ENCODE peak calls at places on chromosomes 6 and 20, in seven cellular contexts. L is tibial artery; N is CD8-positive, alpha-beta T cell; W is tibial nerve; G is GM23248; B is left ventricle myocardium inferior; T is MM.1S. M is an unnamed sample. For H3K4me1, the result is how much of the 10 kb centered on the place peaks cover.

GRCh38 chr20:20343886-20344381 is 24.0 kb upstream of the INSM1 start:
- DNase-seq in T (no peak), B (no peak), W (no peak), G (no peak), L (no peak), N (no peak), M (no peak)

GRCh38 chr20:55253765-55254164 is 751.6 kb downstream of the CBLN4 start:
- DNase-seq in N (no peak), W (no peak), T (no peak), G (no peak), L (no peak), B (no peak), M (no peak)

GRCh38 chr20:42530855-42531674 is 658.6 kb downstream of the PTPRT start:
- DNase-seq in N (no peak), G (peak), T (peak), W (no peak), B (no peak), L (no peak), M (no peak)

GRCh38 chr6:159434410-159434809 is 258.6 kb downstream of the SOD2 start:
- DNase-seq in N (no peak), T (no peak), G (no peak), B (no peak), W (no peak), L (no peak), M (no peak)

GRCh38 chr6:127484207-127484858 is 25.1 kb upstream of the KIAA0408 start:
- DNase-seq in B (no peak), W (no peak), G (peak), L (no peak), N (no peak), T (peak), M (no peak)

GRCh38 chr6:45661667-45662066 is 283.9 kb upstream of the SUPT3H start:
- DNase-seq in B (no peak), L (no peak), G (peak), W (no peak), T (no peak), N (no peak), M (no peak)

GRCh38 chr6:112396221-112396620 is 49.1 kb downstream of the RFPL4B start:
- DNase-seq in W (no peak), N (no peak), T (no peak), B (no peak), G (no peak), L (no peak), M (no peak)

GRCh38 chr6:42068872-42069522 is 18.7 kb downstream of the TAF8 start:
- DNase-seq in G (no peak), L (no peak), B (no peak), W (no peak), T (no peak), N (no peak), M (no peak)

GRCh38 chr6:169850746-169851145 is 99.3 kb downstream of the ERMARD start:
- DNase-seq in N (no peak), T (no peak), B (no peak), G (no peak), W (no peak), L (no peak), M (no peak)

GRCh38 chr20:37575884-37576283 is 48.2 kb upstream of the BLCAP start:
- DNase-seq in T (no peak), N (no peak), L (no peak), B (no peak), G (no peak), W (no peak), M (no peak)

GRCh38 chr20:63952769-63953168 is 3.4 kb downstream of the UCKL1 start:
- DNase-seq in G (no peak), B (no peak), N (no peak), T (no peak), W (no peak), L (no peak), M (no peak)

GRCh38 chr6:92681401-92681800 is 738.0 kb downstream of the EPHA7 start:
- DNase-seq in T (no peak), B (no peak), L (no peak), G (no peak), W (no peak), N (no peak), M (no peak)

GRCh38 chr6:135606392-135606791 is 108.9 kb upstream of the AHI1 start:
- DNase-seq in N (no peak), G (no peak), L (no peak), B (no peak), T (no peak), W (no peak), M (no peak)
- H3K4me3 ChIP-seq in N (no peak), G (no peak), L (no peak), B (no peak), T (no peak), W (no peak), M (no peak)

DNA sequence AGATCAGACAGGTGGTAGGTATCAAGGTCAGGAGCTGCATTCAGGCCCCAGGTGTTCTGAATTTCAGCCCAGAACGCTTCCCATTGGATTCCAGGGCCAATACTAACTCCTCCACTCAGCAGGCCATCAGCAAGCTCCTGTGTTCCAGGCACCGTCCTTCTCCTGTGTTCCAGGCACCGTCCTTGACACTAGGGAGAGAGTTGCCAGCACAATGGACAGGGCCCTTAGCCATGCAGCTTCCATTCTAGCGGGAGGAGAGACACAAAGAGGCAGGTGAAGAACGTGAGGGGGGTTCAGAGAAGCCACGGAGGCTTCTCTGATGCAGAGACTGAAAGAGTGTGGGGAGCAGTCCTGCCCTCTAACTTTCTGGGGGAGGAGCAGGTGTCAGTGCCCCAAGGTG is 77.7 kb downstream of the FOXC1 start:
- DNase-seq in N (no peak), W (no peak), T (no peak), G (no peak), B (no peak), L (no peak), M (no peak)
- H3K4me1 ChIP-seq in N (under half), W (under half), T (under half), G (under half), B (under half), L (under half), M (under half)

GRCh38 chr20:43916875-43917371 is 2.3 kb downstream of the TOX2 start:
- DNase-seq in T (peak), L (peak), W (no peak), G (peak), N (no peak), B (no peak), M (no peak)
- H3K4me3 ChIP-seq in T (peak), L (no peak), W (no peak), G (peak), N (no peak), B (peak), M (no peak)

GRCh38 chr20:31719644-31720485 is 2.8 kb downstream of the BCL2L1 start:
- DNase-seq in N (no peak), W (no peak), L (peak), B (no peak), G (no peak), T (no peak), M (no peak)

GRCh38 chr20:31718952-31719643 is 3.6 kb downstream of the BCL2L1 start:
- DNase-seq in G (no peak), L (peak), B (no peak), W (no peak), N (no peak), T (peak), M (no peak)

GRCh38 chr20:31721408-31722332 is 998 bp downstream of the BCL2L1 start:
- DNase-seq in N (no peak), G (no peak), B (peak), T (no peak), L (peak), W (no peak), M (no peak)

GRCh38 chr20:31722388-31723281 is at the start of gene BCL2L1:
- DNase-seq in B (peak), N (peak), W (peak), G (peak), L (peak), T (peak), M (peak)

DNA sequence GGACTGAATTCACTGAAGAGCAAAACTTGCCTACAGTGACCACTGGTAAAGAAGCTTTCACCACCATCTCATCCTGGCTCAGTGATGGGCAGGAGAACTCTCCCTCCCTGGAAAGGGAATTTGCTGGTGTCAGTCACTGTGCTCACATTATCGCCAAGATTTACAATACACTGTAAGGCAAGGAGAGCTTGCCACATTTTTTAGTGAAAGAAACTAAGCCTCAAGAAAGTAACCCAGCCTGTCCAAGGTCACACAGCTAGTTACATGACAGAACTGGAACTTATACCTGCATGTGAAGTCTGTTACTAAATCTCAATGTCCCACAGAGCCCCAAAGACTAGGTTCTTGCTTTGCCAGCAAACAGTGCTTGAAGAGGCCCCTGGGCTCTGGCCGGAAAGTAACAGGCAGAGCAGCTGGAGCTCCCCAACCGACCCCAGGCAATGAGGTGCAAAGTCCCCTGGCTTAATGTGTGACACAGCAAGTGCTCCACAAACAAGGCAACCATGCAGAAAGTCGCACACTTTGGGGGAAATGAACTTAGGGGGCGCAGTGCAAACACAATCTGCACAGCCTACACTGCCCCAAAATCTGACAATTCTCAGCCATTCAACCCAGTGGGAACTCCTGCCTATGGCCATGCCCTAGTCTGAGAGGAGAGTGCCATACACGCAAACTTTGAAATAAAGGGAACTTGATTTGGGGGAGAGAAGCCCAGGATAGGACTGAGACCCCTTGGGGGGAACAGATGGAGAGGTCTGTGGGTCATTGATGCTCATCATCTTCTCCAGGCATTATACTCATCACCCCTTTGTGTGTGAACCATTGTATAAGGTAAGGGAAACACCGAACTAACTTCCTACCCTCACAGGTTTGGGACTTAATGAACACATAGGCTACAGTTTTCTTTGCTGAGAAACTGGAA is 1.9 kb downstream of the BCL2L1 start:
- DNase-seq in N (no peak), L (no peak), W (no peak), B (no peak), G (no peak), T (peak), M (no peak)
- H3K4me1 ChIP-seq in N (half or more), L (under half), W (under half), B (half or more), G (half or more), T (under half), M (under half)

DNA sequence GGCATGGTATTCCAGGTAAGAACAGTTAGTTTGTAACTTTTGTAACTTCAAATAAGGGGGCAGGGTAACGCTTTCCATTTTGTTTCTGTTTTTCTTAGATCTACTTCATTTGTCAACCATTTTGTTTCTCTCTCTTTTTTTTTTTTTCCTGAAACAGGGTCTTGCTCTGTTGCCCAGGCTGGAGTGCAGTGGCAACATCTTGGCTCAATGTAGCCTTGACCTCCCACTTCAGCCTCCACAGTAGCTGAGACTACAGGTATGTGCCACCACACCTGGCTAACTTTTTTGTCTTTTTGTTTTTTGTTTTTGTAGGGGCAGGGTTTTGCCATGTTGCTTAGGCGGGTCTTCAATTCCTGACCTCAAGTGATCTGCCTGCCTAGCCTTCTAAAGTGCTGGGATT is 32.1 kb upstream of the NHSL1 start:
- DNase-seq in B (no peak), G (no peak), L (no peak), N (no peak), T (no peak), W (no peak), M (no peak)
- H3K4me3 ChIP-seq in B (no peak), G (no peak), L (no peak), N (no peak), T (no peak), W (no peak), M (no peak)

GRCh38 chr20:10861086-10861485 is 187.3 kb upstream of the JAG1 start:
- DNase-seq in B (no peak), N (no peak), G (peak), T (no peak), L (no peak), W (no peak), M (no peak)
- H3K4me1 ChIP-seq in B (under half), N (under half), G (under half), T (under half), L (under half), W (under half), M (under half)